ENCODE peak calls at places on chromosomes 16 and 17, in four cellular contexts. One of them, this sample, is unnamed.
A peak's percentile ranks its signal among the peaks of the same experiment; 100 is the strongest.

GRCh38 chr16:75244844-75245758 is 6.3 kb downstream of the BCAR1 start:
- DNase-seq in ascending aorta: peak; percentile 98
- DNase-seq in iPS DF 6.9: no peak
- DNase-seq in PC-9: peak; percentile 96
- DNase-seq in this sample: no peak

GRCh38 chr17:43891851-43892671 is 15.3 kb downstream of the MPP2 start:
- DNase-seq in iPS DF 6.9: no peak
- DNase-seq in PC-9: no peak
- DNase-seq in ascending aorta: no peak
- DNase-seq in this sample: no peak

GRCh38 chr17:79993390-79994221 is 42.1 kb downstream of the TBC1D16 start:
- DNase-seq in PC-9: peak; percentile 87
- DNase-seq in ascending aorta: peak; percentile 82
- DNase-seq in iPS DF 6.9: no peak
- DNase-seq in this sample: no peak

GRCh38 chr16:1543085-1543896 is 9.8 kb downstream of the TMEM204 start:
- DNase-seq in PC-9: peak; percentile 37
- DNase-seq in ascending aorta: peak; percentile 88
- DNase-seq in iPS DF 6.9: no peak
- DNase-seq in this sample: peak; percentile 15

GRCh38 chr16:64365448-64365858 is 756.4 kb downstream of the CDH11 start:
- DNase-seq in PC-9: no peak
- DNase-seq in iPS DF 6.9: no peak
- DNase-seq in ascending aorta: no peak
- DNase-seq in this sample: no peak

GRCh38 chr16:27273670-27274522 is 5.3 kb upstream of the NSMCE1 start:
- DNase-seq in PC-9: no peak
- DNase-seq in iPS DF 6.9: no peak
- DNase-seq in ascending aorta: no peak
- DNase-seq in this sample: peak; percentile 27

GRCh38 chr17:32854177-32854576 is 22.7 kb downstream of the MYO1D start:
- DNase-seq in iPS DF 6.9: no peak
- DNase-seq in ascending aorta: no peak
- DNase-seq in PC-9: no peak
- DNase-seq in this sample: no peak

GRCh38 chr17:43874293-43874692 is 27.3 kb downstream of the CD300LG start:
- DNase-seq in PC-9: no peak
- DNase-seq in ascending aorta: no peak
- DNase-seq in iPS DF 6.9: no peak
- DNase-seq in this sample: no peak

GRCh38 chr16:66728117-66728787 is 23.2 kb downstream of the DYNC1LI2 start:
- DNase-seq in PC-9: no peak
- DNase-seq in ascending aorta: no peak
- DNase-seq in iPS DF 6.9: no peak
- DNase-seq in this sample: peak; percentile 46

GRCh38 chr17:79607941-79608728 is 2.7 kb downstream of the RBFOX3 start:
- DNase-seq in ascending aorta: no peak
- DNase-seq in iPS DF 6.9: no peak
- DNase-seq in PC-9: no peak
- DNase-seq in this sample: no peak

GRCh38 chr17:55546481-55546880 is 35.2 kb upstream of the SMIM36 start:
- DNase-seq in PC-9: no peak
- DNase-seq in ascending aorta: no peak
- DNase-seq in iPS DF 6.9: no peak
- DNase-seq in this sample: no peak

GRCh38 chr17:67018429-67019125 is 25.8 kb upstream of the CACNG1 start:
- DNase-seq in iPS DF 6.9: no peak
- DNase-seq in ascending aorta: no peak
- DNase-seq in PC-9: no peak
- DNase-seq in this sample: no peak

GRCh38 chr17:48054238-48055185 is 6.4 kb downstream of the NFE2L1 start:
- DNase-seq in ascending aorta: no peak
- DNase-seq in PC-9: no peak
- DNase-seq in iPS DF 6.9: peak; percentile 99
- DNase-seq in this sample: no peak

GRCh38 chr17:43966276-43966675 is 12.5 kb upstream of the PYY start:
- DNase-seq in ascending aorta: no peak
- DNase-seq in iPS DF 6.9: no peak
- DNase-seq in PC-9: peak; percentile 16
- DNase-seq in this sample: no peak

GRCh38 chr16:20904507-20905079 is 4.0 kb downstream of the LYRM1 start:
- DNase-seq in PC-9: peak; percentile 44
- DNase-seq in iPS DF 6.9: no peak
- DNase-seq in ascending aorta: no peak
- DNase-seq in this sample: peak; percentile 48

GRCh38 chr17:32443827-32444300 is 446 bp upstream of the PSMD11 start:
- DNase-seq in PC-9: no peak
- DNase-seq in ascending aorta: no peak
- DNase-seq in iPS DF 6.9: no peak
- DNase-seq in this sample: no peak

GRCh38 chr16:11681977-11682654 is 13.9 kb downstream of the SNN start:
- DNase-seq in PC-9: no peak
- DNase-seq in iPS DF 6.9: no peak
- DNase-seq in ascending aorta: no peak
- DNase-seq in this sample: no peak

GRCh38 chr17:65741690-65742089 is 180.2 kb upstream of the AXIN2 start:
- DNase-seq in PC-9: no peak
- DNase-seq in iPS DF 6.9: no peak
- DNase-seq in ascending aorta: no peak
- DNase-seq in this sample: peak; percentile 11

GRCh38 chr16:89598199-89598598 is 15.2 kb upstream of the DPEP1 start:
- DNase-seq in PC-9: no peak
- DNase-seq in ascending aorta: no peak
- DNase-seq in iPS DF 6.9: no peak
- DNase-seq in this sample: no peak

GRCh38 chr17:50906443-50906842 is 40.3 kb upstream of the TOB1 start:
- DNase-seq in iPS DF 6.9: no peak
- DNase-seq in ascending aorta: no peak
- DNase-seq in PC-9: no peak
- DNase-seq in this sample: no peak

GRCh38 chr17:40318835-40319332 is 9.9 kb downstream of the RARA start:
- DNase-seq in PC-9: no peak
- DNase-seq in iPS DF 6.9: no peak
- DNase-seq in ascending aorta: peak; percentile 70
- DNase-seq in this sample: peak; percentile 45

GRCh38 chr16:71952818-71953217 is 47.4 kb downstream of the PKD1L3 start:
- DNase-seq in ascending aorta: no peak
- DNase-seq in iPS DF 6.9: no peak
- DNase-seq in PC-9: no peak
- DNase-seq in this sample: no peak

GRCh38 chr17:17523001-17523713 is 27.0 kb upstream of the RASD1 start:
- DNase-seq in iPS DF 6.9: no peak
- DNase-seq in ascending aorta: no peak
- DNase-seq in PC-9: no peak
- DNase-seq in this sample: no peak

GRCh38 chr16:21268236-21268635 is 9.9 kb downstream of the CRYM start:
- DNase-seq in iPS DF 6.9: no peak
- DNase-seq in ascending aorta: peak; percentile 30
- DNase-seq in PC-9: peak; percentile 19
- DNase-seq in this sample: no peak

DNA sequence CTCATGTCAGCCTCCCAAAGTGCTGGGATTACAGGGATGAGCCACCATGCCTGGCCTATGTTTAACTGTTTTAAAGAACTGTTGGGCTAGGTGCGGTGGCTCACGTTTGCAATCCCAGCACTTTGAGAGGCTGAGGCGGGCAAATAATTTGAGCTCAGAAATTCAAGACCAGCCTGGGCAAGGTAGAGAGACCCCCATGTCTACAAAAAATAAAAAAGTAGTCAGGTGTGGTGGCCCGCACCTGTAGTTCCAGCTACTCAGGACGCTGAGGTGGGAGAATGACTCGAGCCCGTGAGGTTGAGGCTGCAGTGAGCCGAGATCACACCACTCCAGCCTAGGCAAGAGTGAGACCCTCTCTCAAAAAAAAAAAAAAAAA is 1.9 kb upstream of the ITGAL start:
- DNase-seq in iPS DF 6.9: no peak
- DNase-seq in PC-9: no peak
- DNase-seq in ascending aorta: no peak
- DNase-seq in this sample: no peak
- H3K4me1 ChIP-seq in iPS DF 6.9: no peaks in the 10 kb centered on the region
- H3K4me1 ChIP-seq in PC-9: no peaks in the 10 kb centered on the region
- H3K4me1 ChIP-seq in ascending aorta: peaks cover 6% of the 10 kb centered on the region
- H3K4me1 ChIP-seq in this sample: peaks cover 56% of the 10 kb centered on the region

DNA sequence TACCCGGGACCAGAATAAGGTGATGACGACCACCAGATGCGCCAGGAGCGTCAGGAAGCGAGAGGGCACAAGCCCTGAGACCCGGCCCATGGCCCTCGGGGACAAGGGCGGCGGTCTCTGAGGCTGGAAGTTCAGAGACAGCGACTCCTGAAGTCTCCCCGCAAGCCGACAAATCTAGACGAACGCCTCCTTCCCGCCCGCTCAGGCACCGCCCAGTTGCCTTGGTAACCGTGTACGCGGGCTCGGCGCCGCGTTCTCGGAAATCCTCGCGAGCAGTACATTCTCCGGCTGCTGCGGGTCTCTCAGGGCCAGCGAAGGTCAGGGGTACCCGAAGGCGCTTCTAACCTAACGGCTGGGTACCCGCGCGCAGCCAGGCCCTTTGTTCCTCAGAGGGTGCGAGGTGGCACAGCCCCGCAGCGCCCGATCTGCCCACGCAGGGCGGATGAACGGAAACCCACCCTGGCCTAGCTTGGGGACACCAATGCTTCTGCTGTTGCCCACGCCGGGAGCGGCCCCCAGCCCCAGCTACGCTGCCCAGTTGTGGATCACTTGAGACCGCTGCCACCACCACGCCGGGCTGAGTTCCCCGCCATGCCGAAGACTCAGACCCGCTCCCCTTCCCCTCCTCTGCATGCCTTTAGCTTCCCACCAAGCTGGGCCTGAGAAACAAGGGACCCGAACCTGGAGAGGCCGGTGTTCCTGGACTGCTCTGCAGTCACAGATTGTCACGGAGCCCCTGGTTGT is at the start of gene TMEM107:
- DNase-seq in iPS DF 6.9: no peak
- DNase-seq in ascending aorta: peak; percentile 94
- DNase-seq in PC-9: peak; percentile 90
- DNase-seq in this sample: peak; percentile 86
- H3K4me3 ChIP-seq in iPS DF 6.9: peak within 1 kb of the TSS; percentile 48
- H3K4me3 ChIP-seq in ascending aorta: peak within 1 kb of the TSS; percentile 64
- H3K4me3 ChIP-seq in PC-9: peak within 1 kb of the TSS; percentile 67
- H3K4me3 ChIP-seq in this sample: peak within 1 kb of the TSS; percentile 63

GRCh38 chr17:35763767-35764122 is 3.1 kb downstream of the C17orf50 start:
- DNase-seq in iPS DF 6.9: no peak
- DNase-seq in ascending aorta: no peak
- DNase-seq in PC-9: no peak
- DNase-seq in this sample: no peak
- H3K27ac ChIP-seq in iPS DF 6.9: no peak overlapping the region
- H3K27ac ChIP-seq in ascending aorta: no peak overlapping the region
- H3K27ac ChIP-seq in PC-9: no peak overlapping the region
- H3K27ac ChIP-seq in this sample: peak overlapping the region; percentile 15

GRCh38 chr17:76585048-76585648 is 512 bp downstream of the ST6GALNAC2 start:
- DNase-seq in ascending aorta: no peak
- DNase-seq in PC-9: no peak
- DNase-seq in iPS DF 6.9: no peak
- DNase-seq in this sample: no peak

GRCh38 chr17:76581515-76581914 is 4.1 kb downstream of the ST6GALNAC2 start:
- DNase-seq in PC-9: no peak
- DNase-seq in ascending aorta: no peak
- DNase-seq in iPS DF 6.9: no peak
- DNase-seq in this sample: no peak

GRCh38 chr17:76584427-76585047 is 1.1 kb downstream of the ST6GALNAC2 start:
- DNase-seq in PC-9: peak; percentile 27
- DNase-seq in ascending aorta: no peak
- DNase-seq in iPS DF 6.9: no peak
- DNase-seq in this sample: no peak

GRCh38 chr17:76585649-76586593 is at the start of gene ST6GALNAC2:
- DNase-seq in ascending aorta: peak; percentile 70
- DNase-seq in PC-9: peak; percentile 94
- DNase-seq in iPS DF 6.9: no peak
- DNase-seq in this sample: peak; percentile 53

DNA sequence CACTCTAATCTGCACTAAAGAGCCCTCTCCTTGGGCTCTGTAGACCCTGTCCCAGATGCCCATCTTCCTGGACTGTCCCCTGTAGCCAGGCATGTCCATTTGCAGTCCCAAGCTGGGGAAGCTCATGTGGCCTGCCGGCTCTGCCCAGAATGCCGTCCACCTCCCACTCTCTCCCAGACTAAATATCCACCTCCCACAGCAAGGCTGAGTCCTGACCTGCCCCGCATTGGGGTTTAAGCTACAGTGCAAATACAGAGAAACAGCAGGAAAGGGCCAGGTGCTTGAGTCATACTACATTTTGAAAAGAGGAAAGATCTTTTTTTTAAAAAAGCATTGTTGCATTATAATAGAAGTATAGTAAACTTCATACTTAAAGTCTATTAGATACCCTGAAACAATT is 3.0 kb downstream of the ST6GALNAC2 start:
- DNase-seq in ascending aorta: no peak
- DNase-seq in PC-9: no peak
- DNase-seq in iPS DF 6.9: no peak
- DNase-seq in this sample: no peak
- H3K4me1 ChIP-seq in ascending aorta: peaks cover 20% of the 10 kb centered on the region
- H3K4me1 ChIP-seq in PC-9: no peaks in the 10 kb centered on the region
- H3K4me1 ChIP-seq in iPS DF 6.9: peaks cover 5% of the 10 kb centered on the region
- H3K4me1 ChIP-seq in this sample: peaks cover 16% of the 10 kb centered on the region

This sample was measured in CD4-positive, alpha-beta memory T cell.